ENCODE peak calls at places on chromosomes 5 and 9, in eight cellular contexts. P, T, X, B, U, F, O and W are unnamed samples.

GRCh38 chr5:118557103-118557805 is 431.1 kb downstream of the DTWD2 start:
- DNase-seq in O (no peak), B (no peak), X (no peak), T (peak), F (no peak), U (no peak), P (no peak), W (no peak)

GRCh38 chr9:27033815-27034403 is 28.4 kb upstream of the LRRC19 start:
- DNase-seq in X (peak), T (peak), B (peak), U (peak), O (peak), F (peak), P (peak), W (peak)

GRCh38 chr9:99176527-99177013 is 45.2 kb downstream of the ALG2 start:
- DNase-seq in B (no peak), F (no peak), O (no peak), U (no peak), X (peak), T (no peak), P (no peak), W (no peak)

GRCh38 chr5:141814064-141814982 is 63.9 kb downstream of the PCDH1 start:
- DNase-seq in B (no peak), T (no peak), X (peak), F (peak), O (peak), P (peak), U (peak), W (peak)

GRCh38 chr5:172901788-172902496 is 57.3 kb upstream of the RPL26L1 start:
- DNase-seq in X (no peak), O (peak), B (no peak), T (no peak), U (no peak), P (no peak), F (no peak), W (no peak)

GRCh38 chr9:20985851-20986600 is 45.4 kb downstream of the HACD4 start:
- DNase-seq in F (no peak), B (no peak), O (no peak), P (no peak), X (no peak), T (no peak), U (no peak), W (no peak)

GRCh38 chr5:167678457-167678856 is 613.0 kb upstream of the WWC1 start:
- DNase-seq in B (no peak), O (peak), T (no peak), U (no peak), X (peak), P (no peak), F (no peak), W (no peak)

GRCh38 chr5:139137703-139138102 is 60.5 kb downstream of the SIL1 start:
- DNase-seq in U (no peak), O (peak), X (peak), T (no peak), P (peak), B (no peak), F (no peak), W (peak)

GRCh38 chr5:167582263-167582662 is 709.2 kb upstream of the WWC1 start:
- DNase-seq in B (no peak), O (peak), X (peak), U (no peak), T (no peak), P (no peak), F (no peak), W (no peak)

GRCh38 chr9:16131269-16131668 is 578.4 kb downstream of the CCDC171 start:
- DNase-seq in U (no peak), B (no peak), F (no peak), O (peak), P (no peak), X (peak), T (no peak), W (no peak)

GRCh38 chr9:81529556-81530193 is 159.7 kb downstream of the TLE1 start:
- DNase-seq in X (no peak), P (no peak), B (peak), F (no peak), U (no peak), O (peak), T (peak), W (no peak)

GRCh38 chr9:88531920-88532319 is 3.1 kb upstream of the NXNL2 start:
- DNase-seq in O (no peak), P (no peak), B (no peak), T (no peak), U (no peak), X (no peak), F (no peak), W (peak)

GRCh38 chr5:145495171-145495570 is 340.0 kb downstream of the PRELID2 start:
- DNase-seq in X (no peak), P (no peak), B (no peak), U (no peak), O (no peak), T (no peak), F (no peak), W (no peak)

GRCh38 chr5:31194892-31195291 is 1.4 kb downstream of the CDH6 start:
- DNase-seq in F (no peak), P (no peak), T (no peak), U (no peak), B (no peak), X (no peak), O (no peak), W (no peak)

GRCh38 chr5:175344331-175345200 is 99.4 kb downstream of the DRD1 start:
- DNase-seq in T (peak), B (no peak), P (no peak), U (no peak), X (no peak), O (peak), F (no peak), W (no peak)

GRCh38 chr5:78377056-78377717 is 16.8 kb downstream of the SCAMP1 start:
- DNase-seq in X (no peak), U (no peak), B (no peak), F (no peak), T (no peak), O (peak), P (peak), W (no peak)

GRCh38 chr5:2153350-2153749 is 270.6 kb upstream of the IRX4 start:
- DNase-seq in T (no peak), O (no peak), F (no peak), U (no peak), X (no peak), B (no peak), P (no peak), W (no peak)

GRCh38 chr9:131656356-131657030 is 83.4 kb downstream of the RAPGEF1 start:
- DNase-seq in U (peak), P (peak), O (no peak), X (no peak), B (peak), T (peak), F (no peak), W (no peak)

GRCh38 chr5:157816682-157817268 is 42.2 kb downstream of the CLINT1 start:
- DNase-seq in F (no peak), O (peak), P (peak), B (peak), X (no peak), U (no peak), T (no peak), W (no peak)